ENCODE peak calls at places on chromosome 10, in nine cellular contexts. C is HCT116, I is psoas muscle, R is lower lobe of right lung, P is uterus, B is mesendoderm, G is GM23248, U is ovary, Z is neural progenitor cell. A is an unnamed sample.

GRCh38 chr10:102752934-102753664 is 9.4 kb downstream of the WBP1L start:
- DNase-seq in R (no peak), C (no peak), Z (peak; percentile 69), B (peak; percentile 83), U (no peak), P (no peak), I (no peak), G (peak; percentile 86), A (no peak)

GRCh38 chr10:60257767-60258428 is 131.8 kb downstream of the ANK3 start:
- DNase-seq in Z (peak; percentile 21), C (no peak), P (no peak), B (no peak), R (no peak), I (no peak), U (no peak), G (no peak), A (no peak)

GRCh38 chr10:25493122-25493893 is 318.5 kb downstream of the GPR158 start:
- DNase-seq in R (no peak), Z (peak; percentile 85), C (peak; percentile 50), B (peak; percentile 98), U (no peak), G (peak; percentile 29), I (no peak), P (no peak), A (no peak)

GRCh38 chr10:90885176-90885575 is 13.4 kb downstream of the RPP30 start:
- DNase-seq in I (no peak), G (peak; percentile 86), R (no peak), Z (no peak), P (no peak), C (no peak), U (no peak), B (no peak), A (no peak)

GRCh38 chr10:121927361-121927840 is 430 bp downstream of the ATE1 start:
- DNase-seq in C (peak; percentile 31), I (peak; percentile 77), Z (peak; percentile 77), B (peak; percentile 67), U (no peak), P (peak; percentile 53), R (peak; percentile 68), G (peak; percentile 85), A (peak; percentile 84)

GRCh38 chr10:95767884-95768556 is 12.1 kb downstream of the ENTPD1 start:
- DNase-seq in I (no peak), P (no peak), B (no peak), U (no peak), G (peak; percentile 37), C (no peak), Z (no peak), R (no peak), A (peak; percentile 45)

GRCh38 chr10:126455036-126455765 is 66.9 kb upstream of the ADAM12 start:
- DNase-seq in B (no peak), G (no peak), R (no peak), U (no peak), P (no peak), C (no peak), Z (no peak), I (no peak), A (no peak)

GRCh38 chr10:89426230-89426868 is 12.0 kb downstream of the IFIT5 start:
- DNase-seq in I (no peak), U (no peak), B (peak; percentile 67), G (peak; percentile 74), P (no peak), Z (peak; percentile 60), R (no peak), C (no peak), A (no peak)

GRCh38 chr10:86195521-86195920 is 171.1 kb downstream of the GRID1 start:
- DNase-seq in Z (no peak), I (no peak), C (no peak), R (no peak), B (no peak), G (no peak), P (no peak), U (no peak), A (no peak)

GRCh38 chr10:33005322-33006282 is 47.6 kb upstream of the ITGB1 start:
- DNase-seq in R (peak; percentile 88), B (peak; percentile 94), Z (peak; percentile 71), P (peak; percentile 85), I (peak; percentile 86), G (peak; percentile 99), C (peak; percentile 89), U (peak; percentile 74), A (peak; percentile 92)

GRCh38 chr10:96548589-96548988 is 34.9 kb upstream of the TLL2 start:
- DNase-seq in C (no peak), G (no peak), R (no peak), I (peak; percentile 65), Z (no peak), U (peak; percentile 35), P (peak; percentile 21), B (no peak), A (peak; percentile 38)

GRCh38 chr10:3763852-3764625 is 21.0 kb downstream of the KLF6 start:
- DNase-seq in P (no peak), G (peak; percentile 92), U (no peak), R (no peak), C (no peak), Z (no peak), B (no peak), I (no peak), A (no peak)

GRCh38 chr10:101008823-101009423 is 9.3 kb downstream of the LZTS2 start:
- DNase-seq in B (no peak), U (no peak), R (no peak), Z (no peak), I (peak; percentile 44), G (no peak), C (no peak), P (no peak), A (no peak)

GRCh38 chr10:86023931-86024554 is 342.6 kb downstream of the GRID1 start:
- DNase-seq in B (peak; percentile 86), R (no peak), G (no peak), C (no peak), Z (no peak), P (no peak), I (no peak), U (no peak), A (no peak)

GRCh38 chr10:12382157-12382548 is 32.8 kb downstream of the CAMK1D start:
- DNase-seq in Z (no peak), G (no peak), U (no peak), C (no peak), I (no peak), R (no peak), P (no peak), B (no peak), A (no peak)

GRCh38 chr10:12381536-12382156 is 32.3 kb downstream of the CAMK1D start:
- DNase-seq in R (no peak), U (no peak), Z (no peak), B (no peak), C (no peak), G (no peak), P (no peak), I (no peak), A (no peak)

GRCh38 chr10:12377891-12378290 is 28.5 kb downstream of the CAMK1D start:
- DNase-seq in I (no peak), B (no peak), Z (no peak), C (no peak), R (no peak), P (no peak), G (no peak), U (no peak), A (no peak)

GRCh38 chr10:12382956-12383531 is 33.7 kb downstream of the CAMK1D start:
- DNase-seq in G (no peak), B (no peak), Z (no peak), U (no peak), C (no peak), P (no peak), I (no peak), R (no peak), A (no peak)

GRCh38 chr10:12380999-12381398 is 31.7 kb downstream of the CAMK1D start:
- DNase-seq in B (no peak), U (no peak), P (no peak), Z (no peak), I (no peak), R (no peak), G (no peak), C (no peak), A (no peak)
- H3K27ac ChIP-seq in B (no peak overlapping the region), U (no peak overlapping the region), P (no peak overlapping the region), Z (no peak overlapping the region), I (no peak overlapping the region), R (no peak overlapping the region), G (no peak overlapping the region), C (no peak overlapping the region), A (no peak overlapping the region)

DNA sequence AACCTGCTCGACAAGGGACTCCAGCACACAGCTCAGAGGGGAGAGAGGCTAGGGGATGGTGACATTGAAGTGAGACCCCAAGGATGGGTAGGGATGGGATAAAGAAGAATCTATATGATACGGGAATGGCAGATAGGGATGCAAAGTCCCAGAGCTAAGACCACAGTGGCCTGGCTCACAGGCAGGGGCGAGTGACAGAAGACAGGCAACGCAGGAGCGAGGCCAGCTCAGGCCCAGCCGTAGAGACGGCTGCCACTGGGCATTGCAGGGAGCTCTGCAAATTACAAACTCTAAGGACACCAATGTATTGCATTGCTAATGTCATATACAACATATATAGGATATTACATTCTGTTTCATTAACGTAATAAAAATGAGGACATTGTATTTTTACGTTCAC is 131.4 kb downstream of the TCERG1L start:
- DNase-seq in G (no peak), P (no peak), B (no peak), Z (no peak), R (no peak), I (no peak), U (no peak), C (no peak), A (no peak)
- H3K4me1 ChIP-seq in G (no peaks in the 10 kb centered on the region), P (no peaks in the 10 kb centered on the region), B (no peaks in the 10 kb centered on the region), Z (peaks cover 11% of the 10 kb centered on the region), R (no peaks in the 10 kb centered on the region), I (no peaks in the 10 kb centered on the region), U (peaks cover 3% of the 10 kb centered on the region), C (no peaks in the 10 kb centered on the region), A (no peaks in the 10 kb centered on the region)

DNA sequence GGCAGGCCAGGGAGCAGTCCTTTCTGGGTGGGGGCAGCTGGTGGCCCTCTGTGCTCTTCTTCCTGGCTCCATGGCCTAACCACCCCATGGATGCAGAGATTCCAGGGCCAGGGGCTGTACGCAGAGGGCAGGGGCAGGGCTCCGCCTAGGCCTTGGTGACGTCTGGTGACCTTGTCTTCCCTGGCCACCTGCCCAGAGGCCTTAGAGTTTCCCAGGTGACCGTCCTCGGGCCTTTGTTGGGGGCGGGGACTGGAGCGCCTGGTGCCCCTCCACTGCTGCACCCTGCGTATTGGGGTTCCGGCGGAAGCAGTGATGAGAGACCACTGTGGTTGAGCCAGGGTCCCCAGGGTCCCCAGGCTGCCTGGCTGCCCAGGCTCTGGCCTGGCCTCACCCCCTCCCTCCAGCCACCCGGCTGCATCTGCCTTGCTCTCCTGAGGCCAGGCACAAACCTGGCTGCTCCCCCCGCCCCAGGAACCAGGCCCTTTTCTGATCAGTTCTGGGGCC is 10.3 kb downstream of the PWWP2B start:
- DNase-seq in G (no peak), C (no peak), U (no peak), B (no peak), R (peak; percentile 92), P (no peak), I (no peak), Z (no peak), A (peak; percentile 61)
- H3K4me3 ChIP-seq in G (no peak overlapping the region), C (peak overlapping the region; percentile 30), U (no peak overlapping the region), B (no peak overlapping the region), R (peak overlapping the region; percentile 42), P (no peak overlapping the region), I (no peak overlapping the region), Z (no peak overlapping the region), A (no peak overlapping the region)

DNA sequence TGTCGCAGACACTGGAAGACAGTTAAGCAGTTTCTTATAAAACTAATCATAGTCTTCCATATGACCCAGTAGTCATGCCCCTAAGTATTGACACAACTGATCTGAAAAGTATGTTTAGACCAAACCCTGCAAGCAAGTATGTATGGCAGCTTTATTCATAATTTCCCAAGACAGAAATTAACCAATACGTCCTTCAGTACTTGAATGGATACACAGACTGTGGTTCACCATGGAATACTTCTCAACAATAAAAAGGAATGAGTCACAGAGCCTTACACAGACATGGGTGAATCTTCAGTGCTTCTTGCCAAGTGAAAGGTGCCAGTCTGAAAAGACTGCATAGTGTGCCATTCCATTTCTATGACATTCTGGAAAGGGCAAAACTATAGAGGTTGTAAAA is 50.2 kb upstream of the AKR1E2 start:
- DNase-seq in U (no peak), R (no peak), B (no peak), I (no peak), C (no peak), P (no peak), G (peak; percentile 94), Z (no peak), A (no peak)
- H3K27ac ChIP-seq in U (no peak overlapping the region), R (no peak overlapping the region), B (no peak overlapping the region), I (no peak overlapping the region), C (no peak overlapping the region), P (no peak overlapping the region), G (peak overlapping the region; percentile 80), Z (no peak overlapping the region), A (no peak overlapping the region)

A was measured in right cardiac atrium.